ENCODE peak calls at places on chromosomes 12 and 14, in four cellular contexts. S is A673, N is OCI-LY7, F is HCT116. D is an unnamed sample.

GRCh38 chr14:30420489-30420888 is 138.5 kb upstream of the G2E3 start:
- DNase-seq in S (no peak), F (no peak), N (no peak), D (no peak)

GRCh38 chr14:33282181-33282580 is 343.5 kb downstream of the NPAS3 start:
- DNase-seq in S (no peak), N (no peak), F (no peak), D (no peak)

GRCh38 chr14:59020382-59020781 is 168.1 kb upstream of the DAAM1 start:
- DNase-seq in N (peak), S (peak), F (peak), D (no peak)

GRCh38 chr12:5915511-5915910 is 29.5 kb downstream of the ANO2 start:
- DNase-seq in N (no peak), F (no peak), S (no peak), D (no peak)

GRCh38 chr12:82507656-82508055 is 149.3 kb downstream of the METTL25 start:
- DNase-seq in N (no peak), F (no peak), S (no peak), D (no peak)

GRCh38 chr12:10740182-10740581 is 17.1 kb upstream of the YBX3 start:
- DNase-seq in N (no peak), F (no peak), S (no peak), D (no peak)

GRCh38 chr12:1777798-1778197 is 42.6 kb upstream of the LRTM2 start:
- DNase-seq in N (no peak), F (no peak), S (no peak), D (no peak)

GRCh38 chr14:20823859-20824258 is 21.2 kb upstream of the RNASE1 start:
- DNase-seq in F (no peak), S (no peak), N (no peak), D (no peak)

GRCh38 chr14:77064535-77065178 is 33.4 kb upstream of the CIPC start:
- DNase-seq in S (no peak), N (no peak), F (no peak), D (no peak)

GRCh38 chr14:96271421-96271762 is 15.4 kb downstream of the BDKRB1 start:
- DNase-seq in F (no peak), S (no peak), N (no peak), D (no peak)

GRCh38 chr14:73014105-73014504 is 12.8 kb downstream of the ZFYVE1 start:
- DNase-seq in N (no peak), F (no peak), S (no peak), D (no peak)

GRCh38 chr14:86153480-86153879 is 623.5 kb downstream of the FLRT2 start:
- DNase-seq in S (peak), F (no peak), N (no peak), D (peak)

GRCh38 chr12:84329933-84330332 is 582.7 kb downstream of the SLC6A15 start:
- DNase-seq in F (no peak), S (peak), N (no peak), D (no peak)

GRCh38 chr12:32047357-32047828 is 59.3 kb upstream of the BICD1 start:
- DNase-seq in F (no peak), S (no peak), N (no peak), D (no peak)

GRCh38 chr14:91609183-91609582 is 99.1 kb upstream of the PPP4R3A start:
- DNase-seq in F (no peak), S (no peak), N (no peak), D (no peak)

GRCh38 chr14:52692248-52692962 is 3.0 kb downstream of the ERO1A start:
- DNase-seq in F (no peak), N (peak), S (no peak), D (peak)

GRCh38 chr12:66804555-66804954 is 125.7 kb upstream of the GRIP1 start:
- DNase-seq in N (no peak), F (no peak), S (no peak), D (no peak)

GRCh38 chr12:51726931-51727330 is 121.6 kb downstream of the FIGNL2 start:
- DNase-seq in S (no peak), N (no peak), F (no peak), D (no peak)
- H3K4me3 ChIP-seq in S (no peak), N (no peak), F (no peak), D (no peak)

GRCh38 chr12:52006726-52007157 is at the start of gene TAMALIN:
- DNase-seq in F (no peak), N (no peak), S (peak), D (peak)
- H3K4me3 ChIP-seq in F (no peak), N (peak), S (peak), D (peak)

DNA sequence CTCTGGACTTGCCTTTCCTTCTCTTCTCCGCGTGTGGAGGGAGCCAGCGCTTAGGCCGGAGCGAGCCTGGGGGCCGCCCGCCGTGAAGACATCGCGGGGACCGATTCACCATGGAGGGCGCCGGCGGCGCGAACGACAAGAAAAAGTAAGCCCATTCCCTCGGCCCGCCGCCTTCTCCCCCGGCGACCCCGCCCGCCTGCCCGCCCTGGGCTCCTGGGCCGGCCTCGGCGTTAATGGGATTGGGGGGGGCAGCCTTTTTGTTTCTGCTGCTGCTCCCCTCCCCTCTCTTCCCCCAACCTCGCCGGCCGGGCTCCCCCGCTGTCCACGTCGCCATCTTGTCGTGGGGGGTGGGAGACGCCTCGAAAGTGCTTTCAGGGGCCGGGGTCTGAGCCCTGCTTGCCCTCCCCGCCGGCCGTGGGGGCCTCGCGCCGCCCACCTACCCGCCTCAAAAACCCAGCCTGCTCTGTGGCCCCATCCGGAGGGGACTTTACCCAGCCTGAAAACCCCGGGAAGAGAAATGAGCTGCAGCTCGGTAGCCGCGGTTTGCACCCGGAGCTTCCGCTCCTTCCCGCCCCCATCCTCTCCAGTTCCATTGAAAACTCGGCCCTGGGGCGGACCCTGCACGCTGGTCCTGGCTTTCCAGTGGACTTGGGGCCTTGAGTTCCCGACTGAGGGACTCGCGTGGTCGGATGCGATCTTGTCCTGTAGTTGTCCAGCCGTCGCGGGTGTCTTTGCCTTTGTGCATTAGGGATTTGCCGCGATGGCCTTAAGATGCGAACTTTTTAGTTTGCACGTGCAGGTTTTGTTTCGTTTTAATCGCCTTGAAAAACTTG is 598 bp downstream of the HIF1A start:
- DNase-seq in F (no peak), N (peak), S (peak), D (no peak)
- H3K4me3 ChIP-seq in F (peak), N (peak), S (peak), D (peak)

GRCh38 chr12:55019784-55020183 is at the start of gene NEUROD4:
- DNase-seq in S (peak), F (peak), N (no peak), D (no peak)
- H3K4me3 ChIP-seq in S (no peak), F (no peak), N (no peak), D (no peak)

DNA sequence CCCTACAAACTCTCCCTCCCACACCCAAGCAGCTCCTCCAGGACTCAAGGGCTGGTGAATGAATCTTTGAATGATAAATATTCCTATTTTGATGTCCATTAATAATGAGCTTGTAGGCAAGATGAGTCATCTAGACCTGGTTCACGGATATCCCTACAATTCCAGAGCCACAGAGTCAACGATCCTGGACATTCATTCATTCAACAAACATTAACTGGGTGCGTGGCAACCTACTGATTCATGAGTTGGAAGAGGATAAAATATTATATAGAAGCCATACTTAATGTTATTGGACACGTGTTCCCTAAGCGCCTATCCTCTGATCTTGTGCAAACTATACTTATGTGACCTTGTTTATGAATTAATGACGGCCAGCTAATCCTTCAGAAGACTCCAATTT is 420 bp upstream of the OTUB2 start:
- DNase-seq in F (no peak), S (no peak), N (no peak), D (no peak)
- H3K4me3 ChIP-seq in F (peak), S (peak), N (no peak), D (peak)

GRCh38 chr14:105092912-105093425 is 27.7 kb upstream of the GPR132 start:
- DNase-seq in N (no peak), S (peak), F (no peak), D (peak)

GRCh38 chr14:105093426-105094192 is 28.4 kb upstream of the GPR132 start:
- DNase-seq in N (no peak), S (peak), F (peak), D (peak)

GRCh38 chr14:105095236-105095805 is 30.1 kb upstream of the GPR132 start:
- DNase-seq in N (no peak), S (no peak), F (no peak), D (no peak)

GRCh38 chr14:105096206-105096875 is 31.1 kb upstream of the GPR132 start:
- DNase-seq in N (no peak), F (no peak), S (no peak), D (no peak)

GRCh38 chr14:105094193-105094907 is 29.1 kb upstream of the GPR132 start:
- DNase-seq in F (no peak), S (no peak), N (no peak), D (no peak)
- H3K4me3 ChIP-seq in F (peak), S (peak), N (no peak), D (peak)

D was measured in Jurkat, Clone E6-1.